ENCODE peak calls at places on chromosomes 16 and 17, in eight cellular contexts. A is globus pallidus, S is hippocampal formation, P is Right ventricle myocardium superior, I is NB4, O is Daoy, U is cardiac fibroblast, G is kidney tubule cell. D is an unnamed sample.

GRCh38 chr17:81829858-81830257 is 3.2 kb downstream of the MCRIP1 start:
- DNase-seq in A (no peak), S (no peak), P (no peak), I (no peak), O (no peak), U (no peak), G (no peak), D (no peak)

GRCh38 chr16:28592979-28593553 is 3.8 kb downstream of the SULT1A2 start:
- DNase-seq in A (no peak), S (no peak), P (no peak), I (no peak), O (no peak), U (no peak), G (no peak), D (no peak)

GRCh38 chr17:67759355-67760171 is 41.8 kb downstream of the NOL11 start:
- DNase-seq in A (no peak), S (no peak), P (peak), I (no peak), O (no peak), U (peak), G (no peak), D (no peak)

GRCh38 chr16:54240180-54241125 is 46.1 kb downstream of the IRX3 start:
- DNase-seq in A (peak), S (no peak), P (peak), I (no peak), O (no peak), U (no peak), G (no peak), D (no peak)

GRCh38 chr16:70670175-70670574 is 15.7 kb downstream of the MTSS2 start:
- DNase-seq in A (no peak), S (no peak), P (no peak), I (no peak), O (no peak), U (no peak), G (no peak), D (no peak)

GRCh38 chr17:49028271-49028670 is 31.1 kb downstream of the IGF2BP1 start:
- DNase-seq in A (no peak), S (no peak), P (no peak), I (no peak), O (no peak), U (no peak), G (no peak), D (no peak)

GRCh38 chr17:8084250-8084649 is 3.3 kb downstream of the ALOX12B start:
- DNase-seq in A (no peak), S (no peak), P (peak), I (no peak), O (no peak), U (no peak), G (no peak), D (no peak)

GRCh38 chr16:25219070-25219737 is 2.5 kb downstream of the AQP8 start:
- DNase-seq in A (no peak), S (no peak), P (no peak), I (no peak), O (no peak), U (no peak), G (no peak), D (no peak)

GRCh38 chr16:19914877-19915276 is 30.2 kb upstream of the GPRC5B start:
- DNase-seq in A (no peak), S (no peak), P (no peak), I (no peak), O (no peak), U (no peak), G (no peak), D (no peak)

GRCh38 chr17:21376835-21377690 is 906 bp downstream of the KCNJ12 start:
- DNase-seq in A (no peak), S (no peak), P (peak), I (peak), O (peak), U (peak), G (peak), D (no peak)

D was measured in progenitor cell of endocrine pancreas.